ENCODE peak calls at places on chromosomes 11 and 22, in five cellular contexts. N, E, K, V and J are unnamed samples.

GRCh38 chr11:109707411-109707810 is 285.4 kb downstream of the C11orf87 start:
- DNase-seq in N (no peak), E (no peak), K (no peak), V (no peak), J (no peak)

GRCh38 chr22:50340157-50340879 is 2.8 kb upstream of the PPP6R2 start:
- DNase-seq in N (no peak), E (no peak), K (no peak), V (no peak), J (no peak)

GRCh38 chr11:132134322-132134721 is 763.9 kb downstream of the NTM start:
- DNase-seq in N (no peak), E (peak; percentile 45), K (peak; percentile 47), V (no peak), J (no peak)

GRCh38 chr22:22820626-22821025 is 67.0 kb upstream of the IGLL5 start:
- DNase-seq in N (no peak), E (no peak), K (no peak), V (peak; percentile 56), J (no peak)

GRCh38 chr11:114448749-114449484 is 9.7 kb downstream of the REXO2 start:
- DNase-seq in N (no peak), E (peak; percentile 6), K (no peak), V (no peak), J (no peak)

GRCh38 chr22:24230911-24231656 is 13.8 kb downstream of the GGT5 start:
- DNase-seq in N (peak; percentile 70), E (no peak), K (no peak), V (peak; percentile 58), J (peak; percentile 76)

GRCh38 chr11:132186699-132187098 is 816.3 kb downstream of the NTM start:
- DNase-seq in N (no peak), E (no peak), K (no peak), V (no peak), J (no peak)

GRCh38 chr22:36768141-36768540 is 7.8 kb downstream of the IFT27 start:
- DNase-seq in N (no peak), E (no peak), K (no peak), V (no peak), J (no peak)

GRCh38 chr11:33721291-33721840 is 14.9 kb downstream of the CD59 start:
- DNase-seq in N (no peak), E (peak; percentile 55), K (peak; percentile 67), V (no peak), J (no peak)

GRCh38 chr11:13970986-13971385 is 8.5 kb downstream of the SPON1 start:
- DNase-seq in N (peak; percentile 75), E (peak; percentile 1), K (no peak), V (no peak), J (no peak)
- TF ChIP-seq CTCF in N (peak; percentile 74), E (peak; percentile 55), K (peak; percentile 39), V (peak; percentile 18), J (no peak)

GRCh38 chr22:35140879-35141745 is 75.2 kb downstream of the ISX start:
- DNase-seq in N (peak; percentile 80), E (no peak), K (no peak), V (no peak), J (peak; percentile 63)
- TF ChIP-seq CTCF in N (peak; percentile 71), E (peak; percentile 30), K (no peak), V (no peak), J (peak; percentile 57)

GRCh38 chr11:83819936-83820549 is 533.9 kb upstream of the CCDC90B start:
- DNase-seq in N (no peak), E (peak; percentile 79), K (peak; percentile 70), V (no peak), J (peak; percentile 11)

GRCh38 chr11:83815736-83816135 is 529.6 kb upstream of the CCDC90B start:
- DNase-seq in N (no peak), E (no peak), K (peak; percentile 10), V (no peak), J (no peak)

GRCh38 chr11:83818349-83818748 is 532.2 kb upstream of the CCDC90B start:
- DNase-seq in N (no peak), E (peak; percentile 24), K (peak; percentile 12), V (no peak), J (no peak)

GRCh38 chr11:83813296-83813695 is 527.1 kb upstream of the CCDC90B start:
- DNase-seq in N (no peak), E (no peak), K (no peak), V (no peak), J (no peak)

GRCh38 chr11:83816572-83817187 is 530.5 kb upstream of the CCDC90B start:
- DNase-seq in N (no peak), E (peak; percentile 31), K (peak; percentile 33), V (no peak), J (peak; percentile 14)
- TF ChIP-seq CTCF in N (peak; percentile 48), E (peak; percentile 89), K (peak; percentile 56), V (peak; percentile 41), J (peak; percentile 41)

DNA sequence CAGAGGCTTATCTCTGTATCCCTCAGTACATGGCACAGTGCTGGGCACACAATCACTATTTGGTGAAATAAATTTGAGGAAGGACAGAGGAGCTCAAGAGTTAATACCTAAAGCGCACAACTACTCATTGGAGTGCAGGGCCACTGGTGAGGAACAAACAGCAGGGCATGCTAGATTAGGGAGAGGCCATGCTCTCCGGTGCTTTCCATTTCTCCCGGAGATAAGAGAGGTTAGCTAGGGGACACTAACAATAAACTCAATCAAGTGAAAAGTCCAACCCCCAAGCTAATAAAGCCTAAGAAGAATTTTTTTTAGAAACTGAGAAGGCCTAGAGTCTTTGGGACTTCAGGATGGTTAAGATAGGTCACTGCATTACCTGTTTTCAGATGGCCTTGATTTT is 29.1 kb downstream of the NFRKB start:
- DNase-seq in N (no peak), E (no peak), K (no peak), V (no peak), J (no peak)
- TF ChIP-seq CTCF in N (no peak), E (no peak), K (no peak), V (no peak), J (no peak)

GRCh38 chr22:19036229-19036522 is 86.0 kb downstream of the DGCR2 start:
- DNase-seq in N (no peak), E (no peak), K (no peak), V (no peak), J (no peak)

GRCh38 chr22:19038164-19038546 is 84.1 kb downstream of the DGCR2 start:
- DNase-seq in N (no peak), E (no peak), K (no peak), V (no peak), J (no peak)

GRCh38 chr22:19037282-19038163 is 84.7 kb downstream of the DGCR2 start:
- DNase-seq in N (no peak), E (no peak), K (no peak), V (no peak), J (no peak)

GRCh38 chr22:19035474-19036228 is 86.6 kb downstream of the DGCR2 start:
- DNase-seq in N (no peak), E (no peak), K (no peak), V (no peak), J (no peak)

GRCh38 chr22:19036523-19037273 is 85.5 kb downstream of the DGCR2 start:
- DNase-seq in N (no peak), E (no peak), K (no peak), V (no peak), J (peak; percentile 14)
- TF ChIP-seq CTCF in N (no peak), E (peak; percentile 16), K (peak; percentile 16), V (no peak), J (no peak)